ENCODE peak calls at places on chromosomes 7 and 10, in seven cellular contexts. Q is fibroblast of lung; Z is endodermal cell; F is RWPE2; H is activated CD8-positive, alpha-beta memory T cell treated with anti-CD3 and anti-CD28 coated beads for 24 hours; U is T1000; D is T-helper 1 cell. K is an unnamed sample.

GRCh38 chr7:55532150-55532917 is 40.0 kb downstream of the VOPP1 start:
- DNase-seq in Q (no peak), Z (no peak), F (no peak), H (no peak), U (no peak), D (no peak), K (no peak)

GRCh38 chr7:2279873-2280272 is 34.4 kb downstream of the SNX8 start:
- DNase-seq in Q (no peak), Z (no peak), F (no peak), H (no peak), U (no peak), D (no peak), K (no peak)

GRCh38 chr10:43255644-43256431 is 11.0 kb downstream of the RASGEF1A start:
- DNase-seq in Q (peak), Z (peak), F (peak), H (peak), U (no peak), D (no peak), K (no peak)

GRCh38 chr10:51707392-51707791 is 8.0 kb upstream of the CSTF2T start:
- DNase-seq in Q (no peak), Z (no peak), F (no peak), H (no peak), U (no peak), D (no peak), K (no peak)

GRCh38 chr7:149855368-149856305 is 17.5 kb downstream of the ZNF862 start:
- DNase-seq in Q (peak), Z (peak), F (no peak), H (peak), U (peak), D (no peak), K (no peak)

GRCh38 chr10:91953600-91954140 is 30.1 kb downstream of the BTAF1 start:
- DNase-seq in Q (no peak), Z (no peak), F (no peak), H (no peak), U (no peak), D (no peak), K (no peak)

GRCh38 chr7:86660950-86661462 is 17.3 kb downstream of the GRM3 start:
- DNase-seq in Q (no peak), Z (no peak), F (no peak), H (no peak), U (no peak), D (no peak), K (no peak)

GRCh38 chr10:69800109-69800508 is 1.6 kb upstream of the COL13A1 start:
- DNase-seq in Q (peak), Z (peak), F (no peak), H (no peak), U (peak), D (no peak), K (no peak)

GRCh38 chr7:86025807-86026206 is 617.9 kb upstream of the GRM3 start:
- DNase-seq in Q (no peak), Z (no peak), F (no peak), H (no peak), U (no peak), D (no peak), K (no peak)

GRCh38 chr10:126663328-126663727 is 7.2 kb downstream of the C10orf90 start:
- DNase-seq in Q (peak), Z (no peak), F (no peak), H (no peak), U (no peak), D (no peak), K (no peak)

GRCh38 chr10:98833550-98833949 is 386.8 kb upstream of the HPS1 start:
- DNase-seq in Q (no peak), Z (no peak), F (no peak), H (no peak), U (no peak), D (no peak), K (no peak)

GRCh38 chr7:34552502-34552901 is 105.5 kb upstream of the NPSR1 start:
- DNase-seq in Q (no peak), Z (no peak), F (no peak), H (no peak), U (no peak), D (no peak), K (no peak)

GRCh38 chr7:25951414-25952276 is 200.4 kb upstream of the NFE2L3 start:
- DNase-seq in Q (no peak), Z (peak), F (no peak), H (no peak), U (no peak), D (no peak), K (no peak)

GRCh38 chr10:77773631-77774426 is 136.2 kb upstream of the KCNMA1 start:
- DNase-seq in Q (no peak), Z (peak), F (no peak), H (peak), U (no peak), D (no peak), K (no peak)

GRCh38 chr10:43284341-43284910 is 17.6 kb upstream of the RASGEF1A start:
- DNase-seq in Q (no peak), Z (peak), F (no peak), H (peak), U (no peak), D (no peak), K (no peak)

GRCh38 chr7:67653856-67654442 is 657.3 kb downstream of the TYW1 start:
- DNase-seq in Q (no peak), Z (no peak), F (no peak), H (no peak), U (no peak), D (no peak), K (no peak)

GRCh38 chr7:157561523-157561785 is 224.7 kb downstream of the DNAJB6 start:
- DNase-seq in Q (no peak), Z (no peak), F (no peak), H (no peak), U (no peak), D (no peak), K (no peak)

GRCh38 chr10:79327090-79327457 is 20.2 kb upstream of the PPIF start:
- DNase-seq in Q (no peak), Z (no peak), F (no peak), H (no peak), U (no peak), D (no peak), K (no peak)

GRCh38 chr7:156109988-156110387 is 297.7 kb upstream of the SHH start:
- DNase-seq in Q (no peak), Z (no peak), F (no peak), H (no peak), U (no peak), D (no peak), K (no peak)

GRCh38 chr7:94129443-94130140 is 125.4 kb upstream of the BET1 start:
- DNase-seq in Q (peak), Z (no peak), F (no peak), H (no peak), U (no peak), D (no peak), K (no peak)

GRCh38 chr7:78765985-78766729 is 687.3 kb downstream of the MAGI2 start:
- DNase-seq in Q (no peak), Z (no peak), F (no peak), H (no peak), U (no peak), D (no peak), K (no peak)

GRCh38 chr7:39507866-39508551 is 58.2 kb upstream of the YAE1 start:
- DNase-seq in Q (peak), Z (no peak), F (no peak), H (no peak), U (no peak), D (no peak), K (peak)

K was measured in KG1.